ENCODE peak calls at places on chromosomes 6 and 20, in eight cellular contexts. J is WTC11, H is GM10248, M is heart left ventricle, S is A549, N is PC-3, O is nephron progenitor cell, P is right lobe of liver. Y is an unnamed sample.

GRCh38 chr6:22294301-22294700 is 2.5 kb downstream of the PRL start:
- DNase-seq in O (peak), P (no peak), H (no peak), N (no peak), M (no peak), S (no peak), J (no peak), Y (no peak)

GRCh38 chr20:63968928-63969760 is 586 bp downstream of the ZNF512B start:
- DNase-seq in N (no peak), J (no peak), M (peak), H (no peak), S (no peak), O (peak), P (peak), Y (no peak)

GRCh38 chr6:3911614-3912336 is 62.6 kb downstream of the FAM50B start:
- DNase-seq in N (peak), M (peak), H (no peak), O (no peak), J (no peak), P (no peak), S (peak), Y (no peak)

GRCh38 chr6:81309841-81310240 is 442.6 kb downstream of the TENT5A start:
- DNase-seq in N (no peak), S (no peak), O (no peak), J (no peak), H (no peak), M (no peak), P (no peak), Y (no peak)

GRCh38 chr20:49685809-49686208 is 27.9 kb downstream of the B4GALT5 start:
- DNase-seq in P (no peak), O (no peak), M (no peak), J (no peak), S (no peak), N (peak), H (no peak), Y (no peak)

GRCh38 chr6:115398607-115399006 is 662.1 kb downstream of the FRK start:
- DNase-seq in N (no peak), S (no peak), P (no peak), H (no peak), J (no peak), O (no peak), M (no peak), Y (no peak)

GRCh38 chr6:66897576-66897975 is 1190.5 kb upstream of the EYS start:
- DNase-seq in S (peak), O (no peak), M (no peak), H (no peak), P (no peak), J (no peak), N (peak), Y (no peak)

GRCh38 chr20:645318-646106 is 7.5 kb downstream of the SRXN1 start:
- DNase-seq in P (peak), J (peak), S (peak), M (peak), H (peak), O (peak), N (peak), Y (no peak)

GRCh38 chr20:53003420-53003819 is 31.3 kb downstream of the TSHZ2 start:
- DNase-seq in N (no peak), H (no peak), O (no peak), M (no peak), S (no peak), J (no peak), P (no peak), Y (peak)

GRCh38 chr6:139820191-139820590 is 445.7 kb upstream of the CITED2 start:
- DNase-seq in H (no peak), M (no peak), P (no peak), J (no peak), O (no peak), N (peak), S (peak), Y (no peak)

GRCh38 chr6:167252271-167252670 is 38.8 kb upstream of the UNC93A start:
- DNase-seq in H (no peak), S (no peak), P (no peak), J (no peak), O (no peak), M (no peak), N (peak), Y (no peak)

GRCh38 chr6:109897025-109897424 is 81.1 kb upstream of the GPR6 start:
- DNase-seq in H (no peak), M (no peak), O (no peak), N (no peak), P (no peak), S (no peak), J (no peak), Y (no peak)

GRCh38 chr20:60967431-60968316 is 284.4 kb upstream of the CDH4 start:
- DNase-seq in H (no peak), P (no peak), J (no peak), O (no peak), M (no peak), N (no peak), S (no peak), Y (no peak)

GRCh38 chr6:170176621-170177382 is 114.1 kb downstream of the DLL1 start:
- DNase-seq in H (no peak), O (no peak), N (no peak), M (no peak), P (peak), J (no peak), S (peak), Y (no peak)

GRCh38 chr6:56087421-56087820 is 160.0 kb downstream of the COL21A1 start:
- DNase-seq in H (no peak), P (no peak), J (no peak), O (no peak), S (no peak), N (no peak), M (peak), Y (no peak)

GRCh38 chr6:27290065-27290849 is 21.8 kb downstream of the POM121L2 start:
- DNase-seq in O (peak), P (no peak), S (peak), N (no peak), J (peak), M (no peak), H (no peak), Y (no peak)

GRCh38 chr20:25282796-25283195 is 34.9 kb downstream of the PYGB start:
- DNase-seq in M (no peak), H (no peak), P (peak), N (no peak), S (no peak), J (peak), O (no peak), Y (no peak)

GRCh38 chr20:5215592-5216304 is 88.9 kb downstream of the CDS2 start:
- DNase-seq in O (no peak), N (no peak), P (no peak), J (no peak), S (no peak), M (no peak), H (no peak), Y (no peak)

GRCh38 chr20:15760217-15760567 is 813.1 kb downstream of the KIF16B start:
- DNase-seq in O (peak), J (no peak), N (no peak), P (no peak), H (no peak), S (no peak), M (no peak), Y (no peak)

GRCh38 chr6:152099816-152100618 is 292.5 kb downstream of the ESR1 start:
- DNase-seq in P (no peak), H (no peak), S (no peak), O (no peak), M (peak), N (peak), J (no peak), Y (no peak)

GRCh38 chr6:116459927-116460326 is 1.2 kb upstream of the CALHM6 start:
- DNase-seq in O (no peak), J (no peak), H (no peak), P (no peak), S (no peak), N (no peak), M (no peak), Y (no peak)

GRCh38 chr6:35611235-35611634 is 77.5 kb downstream of the FKBP5 start:
- DNase-seq in S (no peak), O (no peak), H (no peak), M (no peak), J (no peak), P (no peak), N (no peak), Y (no peak)

GRCh38 chr6:70590387-70590786 is 23.7 kb downstream of the SDHAF4 start:
- DNase-seq in M (no peak), N (no peak), J (no peak), S (no peak), P (no peak), O (no peak), H (no peak), Y (no peak)

GRCh38 chr6:1296079-1296478 is 15.8 kb upstream of the FOXQ1 start:
- DNase-seq in P (no peak), N (peak), J (no peak), M (no peak), S (peak), H (no peak), O (no peak), Y (no peak)

GRCh38 chr6:52635049-52635577 is 35.8 kb upstream of the TMEM14A start:
- DNase-seq in H (no peak), J (no peak), M (no peak), N (no peak), S (no peak), P (no peak), O (no peak), Y (no peak)

GRCh38 chr6:17454316-17455005 is 61.1 kb downstream of the CAP2 start:
- DNase-seq in S (no peak), N (no peak), J (no peak), O (no peak), P (no peak), M (no peak), H (no peak), Y (no peak)

GRCh38 chr6:165726290-165726875 is 63.3 kb upstream of the PDE10A start:
- DNase-seq in P (no peak), J (no peak), S (no peak), M (no peak), O (no peak), H (no peak), N (no peak), Y (no peak)

GRCh38 chr6:165723326-165723725 is 60.3 kb upstream of the PDE10A start:
- DNase-seq in O (no peak), P (no peak), S (no peak), H (no peak), N (no peak), J (no peak), M (no peak), Y (no peak)

GRCh38 chr6:165728196-165728595 is 65.2 kb upstream of the PDE10A start:
- DNase-seq in J (no peak), P (no peak), O (no peak), N (no peak), S (no peak), H (no peak), M (no peak), Y (no peak)

GRCh38 chr6:165726915-165727314 is 63.9 kb upstream of the PDE10A start:
- DNase-seq in O (peak), M (no peak), N (no peak), S (no peak), J (no peak), P (no peak), H (no peak), Y (no peak)

GRCh38 chr6:165725201-165725600 is 62.2 kb upstream of the PDE10A start:
- DNase-seq in M (no peak), J (no peak), P (no peak), H (no peak), S (peak), N (no peak), O (no peak), Y (no peak)
- TF ChIP-seq CTCF in M (no peak), J (no peak), P (no peak), H (no peak), S (no peak), N (no peak), O (no peak), Y (no peak)

DNA sequence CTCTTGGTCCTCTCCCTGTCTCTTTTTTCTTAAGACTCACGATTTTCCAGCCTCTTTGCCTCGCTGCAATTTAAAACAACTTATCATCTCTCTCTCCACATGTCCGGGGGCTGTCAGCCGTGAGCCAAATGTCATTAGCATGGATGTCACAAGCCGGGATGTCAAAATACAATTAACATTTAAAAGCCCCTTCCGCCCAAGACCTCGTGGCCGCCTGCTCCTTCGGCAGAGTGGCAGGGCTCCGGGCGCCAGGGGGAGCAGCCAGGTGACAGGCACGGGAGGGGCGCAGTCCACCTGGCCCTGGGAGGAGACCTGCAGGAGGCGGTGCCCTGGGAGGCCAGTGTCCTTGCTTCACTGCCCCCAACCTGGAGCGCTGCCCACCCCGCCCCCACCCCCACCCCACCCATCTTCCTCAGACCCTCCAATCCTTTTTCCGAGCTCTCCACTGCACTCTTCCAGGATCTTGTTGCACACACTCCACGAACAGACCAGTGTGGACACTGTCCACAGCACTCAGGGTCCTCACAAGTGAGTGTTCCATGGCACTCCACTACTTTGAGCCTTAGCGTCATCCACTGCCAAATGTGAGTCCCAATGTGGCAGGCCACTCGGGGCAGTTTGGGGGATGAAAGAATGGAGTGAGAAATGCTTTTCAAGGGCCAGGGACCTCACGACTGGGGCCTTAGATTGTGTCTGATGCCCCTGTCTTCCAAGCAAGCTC is 5.6 kb upstream of the GRM4 start:
- DNase-seq in H (no peak), N (no peak), M (no peak), S (no peak), J (peak), O (no peak), P (no peak), Y (no peak)
- TF ChIP-seq CTCF in H (no peak), N (peak), M (no peak), S (no peak), J (no peak), O (no peak), P (no peak), Y (no peak)

GRCh38 chr6:107866606-107867301 is 42.6 kb upstream of the SCML4 start:
- DNase-seq in N (peak), M (no peak), O (no peak), H (peak), J (no peak), S (peak), P (no peak), Y (no peak)
- TF ChIP-seq CTCF in N (peak), M (peak), O (peak), H (peak), J (no peak), S (peak), P (peak), Y (peak)

GRCh38 chr6:75694406-75694805 is 54.6 kb upstream of the MYO6 start:
- DNase-seq in S (no peak), H (no peak), P (no peak), M (no peak), N (no peak), O (no peak), J (no peak), Y (no peak)

GRCh38 chr6:75689576-75689975 is 59.5 kb upstream of the MYO6 start:
- DNase-seq in O (no peak), N (no peak), J (no peak), P (no peak), M (no peak), H (no peak), S (no peak), Y (no peak)

GRCh38 chr6:75691012-75691411 is 58.0 kb upstream of the MYO6 start:
- DNase-seq in J (no peak), S (peak), N (peak), H (no peak), M (no peak), P (no peak), O (no peak), Y (no peak)

DNA sequence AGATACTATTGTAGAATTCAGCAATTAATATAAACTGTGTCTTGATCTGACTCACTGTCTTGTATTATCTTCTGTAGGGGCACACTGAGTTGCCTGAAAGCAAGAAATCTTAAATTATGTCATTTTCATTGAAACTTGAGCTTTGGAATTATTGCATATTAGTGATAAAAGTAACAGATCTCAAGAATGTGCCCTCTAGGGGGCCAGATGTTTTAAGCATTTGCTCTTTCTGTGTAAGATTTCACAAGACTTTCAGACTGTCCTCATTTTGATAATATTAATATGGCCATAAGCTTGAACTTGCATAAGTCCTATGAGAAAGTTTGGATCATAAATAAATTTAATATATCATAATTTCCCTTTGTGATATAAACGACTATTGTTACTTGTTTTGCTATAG is 55.5 kb upstream of the MYO6 start:
- DNase-seq in S (peak), N (peak), M (no peak), O (no peak), J (no peak), H (no peak), P (no peak), Y (no peak)
- TF ChIP-seq CTCF in S (peak), N (peak), M (no peak), O (no peak), J (no peak), H (no peak), P (no peak), Y (peak)

Y was measured in epithelial cell of proximal tubule.